ENCODE peak calls at places on chromosomes 2 and 18, in ten cellular contexts. Q is dorsolateral prefrontal cortex, N is cardiac fibroblast, Y is astrocyte of the spinal cord, P is bronchial epithelial cell, V is esophagus squamous epithelium, B is fibroblast of mammary gland, C is AG04450, O is Peyer's patch, U is mammary epithelial cell. T is an unnamed sample.

GRCh38 chr2:164542584-164543021 is 78.7 kb downstream of the GRB14 start:
- DNase-seq in Q (no peak), N (peak), Y (peak), P (peak), V (no peak), B (peak), C (no peak), O (no peak), U (peak), T (peak)

GRCh38 chr2:119397196-119397595 is 30.4 kb downstream of the DBI start:
- DNase-seq in Q (no peak), N (no peak), Y (no peak), P (no peak), V (no peak), B (no peak), C (no peak), O (no peak), U (no peak), T (no peak)

GRCh38 chr2:147925886-147926285 is 81.1 kb downstream of the ACVR2A start:
- DNase-seq in Q (no peak), N (peak), Y (no peak), P (no peak), V (no peak), B (peak), C (no peak), O (no peak), U (no peak), T (peak)

GRCh38 chr18:70454705-70455322 is 166.0 kb downstream of the SOCS6 start:
- DNase-seq in Q (no peak), N (peak), Y (peak), P (peak), V (no peak), B (peak), C (peak), O (no peak), U (peak), T (peak)

GRCh38 chr18:59200787-59201186 is 19.2 kb upstream of the GRP start:
- DNase-seq in Q (no peak), N (no peak), Y (no peak), P (no peak), V (no peak), B (no peak), C (no peak), O (no peak), U (peak), T (no peak)

GRCh38 chr2:199955007-199955338 is 318 bp downstream of the TYW5 start:
- DNase-seq in Q (no peak), N (no peak), Y (no peak), P (no peak), V (no peak), B (no peak), C (no peak), O (no peak), U (no peak), T (peak)

GRCh38 chr2:170019060-170019805 is 158.7 kb upstream of the MYO3B start:
- DNase-seq in Q (no peak), N (no peak), Y (no peak), P (no peak), V (no peak), B (no peak), C (no peak), O (no peak), U (no peak), T (no peak)

GRCh38 chr2:28687640-28688039 is 64.0 kb upstream of the PPP1CB start:
- DNase-seq in Q (no peak), N (no peak), Y (no peak), P (no peak), V (no peak), B (no peak), C (no peak), O (no peak), U (peak), T (no peak)

GRCh38 chr2:66430906-66431619 is 3.9 kb upstream of the MEIS1 start:
- DNase-seq in Q (no peak), N (no peak), Y (no peak), P (no peak), V (no peak), B (no peak), C (no peak), O (no peak), U (no peak), T (no peak)

GRCh38 chr2:11853197-11853588 is 106.8 kb downstream of the LPIN1 start:
- DNase-seq in Q (no peak), N (no peak), Y (no peak), P (no peak), V (no peak), B (no peak), C (no peak), O (no peak), U (no peak), T (no peak)

GRCh38 chr2:128638741-128639477 is 320.2 kb upstream of the HS6ST1 start:
- DNase-seq in Q (no peak), N (no peak), Y (peak), P (no peak), V (no peak), B (no peak), C (no peak), O (no peak), U (no peak), T (no peak)

GRCh38 chr2:217922101-217923006 is 80.4 kb downstream of the TNS1 start:
- DNase-seq in Q (no peak), N (peak), Y (no peak), P (no peak), V (no peak), B (no peak), C (no peak), O (no peak), U (no peak), T (peak)

GRCh38 chr2:20005067-20005627 is 7.3 kb downstream of the MATN3 start:
- DNase-seq in Q (no peak), N (no peak), Y (no peak), P (no peak), V (no peak), B (no peak), C (no peak), O (no peak), U (no peak), T (no peak)

GRCh38 chr2:191166111-191166755 is 15.4 kb upstream of the STAT4 start:
- DNase-seq in Q (no peak), N (peak), Y (peak), P (peak), V (no peak), B (peak), C (peak), O (no peak), U (peak), T (peak)

DNA sequence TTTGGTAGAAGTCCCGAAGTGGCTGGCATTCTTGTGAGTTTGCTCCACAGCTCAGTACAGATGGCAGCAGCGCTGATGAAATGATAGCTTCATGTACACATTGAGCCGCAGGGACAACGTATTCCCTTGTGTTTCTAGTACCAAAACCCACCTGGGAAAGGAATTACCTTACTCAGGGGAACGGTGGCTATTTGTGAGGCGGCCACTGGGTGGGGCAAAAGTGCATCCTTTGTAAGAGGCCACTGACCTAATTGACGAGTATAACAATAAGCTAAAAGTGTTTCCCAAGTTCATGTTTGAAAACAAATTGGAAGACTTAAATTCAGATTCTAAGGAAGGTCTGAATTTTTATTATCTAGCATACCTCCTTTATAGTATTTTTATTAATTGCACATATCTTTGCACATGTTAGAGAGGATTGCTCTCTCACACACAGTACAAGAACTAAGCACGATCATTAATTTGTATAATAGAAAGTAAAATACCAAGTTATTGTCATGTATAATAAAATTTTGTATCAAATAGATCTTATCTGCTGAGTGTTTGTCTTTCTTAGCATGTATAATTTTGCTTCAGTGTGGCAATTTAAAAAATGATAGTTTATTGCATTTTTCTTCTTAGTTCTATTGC is 25.3 kb upstream of the CDH7 start:
- DNase-seq in Q (peak), N (no peak), Y (no peak), P (peak), V (no peak), B (no peak), C (no peak), O (peak), U (no peak), T (no peak)
- TF ChIP-seq CTCF in Q (peak), N (no peak), Y (peak), P (peak), V (no peak), B (no peak), C (no peak), O (peak), U (peak), T (no peak)

GRCh38 chr2:237486334-237486818 is 675 bp upstream of the MLPH start:
- DNase-seq in Q (no peak), N (peak), Y (peak), P (no peak), V (no peak), B (peak), C (no peak), O (no peak), U (no peak), T (no peak)
- H3K4me3 ChIP-seq in Q (peak), N (peak), Y (peak), P (peak), V (peak), B (peak), C (peak), O (no peak), U (peak), T (peak)

GRCh38 chr2:61900246-61900645 is 5.2 kb upstream of the COMMD1 start:
- DNase-seq in Q (no peak), N (no peak), Y (no peak), P (no peak), V (no peak), B (no peak), C (no peak), O (no peak), U (no peak), T (no peak)

GRCh38 chr2:61898810-61899209 is 6.7 kb upstream of the COMMD1 start:
- DNase-seq in Q (no peak), N (peak), Y (peak), P (peak), V (no peak), B (peak), C (no peak), O (no peak), U (no peak), T (peak)
- TF ChIP-seq CTCF in Q (peak), N (peak), Y (peak), P (peak), V (peak), B (peak), C (peak), O (no peak), U (peak), T (peak)

DNA sequence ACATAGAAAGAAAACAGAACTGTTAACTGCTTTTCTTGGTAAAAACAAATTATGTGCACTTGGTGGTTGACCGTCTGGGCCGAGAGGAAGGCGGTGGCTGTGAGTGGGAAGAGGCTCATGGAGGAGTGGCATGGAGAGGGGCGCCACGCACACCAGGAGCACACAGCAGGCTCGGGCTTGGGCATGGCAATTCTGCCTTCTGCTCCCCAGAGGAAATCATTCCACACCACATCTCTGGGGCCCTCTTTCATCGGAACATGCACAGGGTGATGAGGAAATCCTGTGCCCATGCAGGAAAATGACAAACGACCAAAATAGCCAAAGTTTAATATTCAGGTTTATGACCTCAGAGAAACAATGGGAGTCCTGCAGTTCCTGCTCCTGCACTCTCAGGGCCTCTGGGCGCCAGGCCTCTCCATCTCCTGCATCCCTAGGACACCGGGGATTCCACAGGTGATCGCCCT is 26.4 kb downstream of the WDFY1 start:
- DNase-seq in Q (no peak), N (no peak), Y (no peak), P (no peak), V (no peak), B (no peak), C (no peak), O (no peak), U (no peak), T (no peak)
- H3K4me3 ChIP-seq in Q (no peak), N (no peak), Y (no peak), P (no peak), V (no peak), B (no peak), C (no peak), O (no peak), U (no peak), T (no peak)

DNA sequence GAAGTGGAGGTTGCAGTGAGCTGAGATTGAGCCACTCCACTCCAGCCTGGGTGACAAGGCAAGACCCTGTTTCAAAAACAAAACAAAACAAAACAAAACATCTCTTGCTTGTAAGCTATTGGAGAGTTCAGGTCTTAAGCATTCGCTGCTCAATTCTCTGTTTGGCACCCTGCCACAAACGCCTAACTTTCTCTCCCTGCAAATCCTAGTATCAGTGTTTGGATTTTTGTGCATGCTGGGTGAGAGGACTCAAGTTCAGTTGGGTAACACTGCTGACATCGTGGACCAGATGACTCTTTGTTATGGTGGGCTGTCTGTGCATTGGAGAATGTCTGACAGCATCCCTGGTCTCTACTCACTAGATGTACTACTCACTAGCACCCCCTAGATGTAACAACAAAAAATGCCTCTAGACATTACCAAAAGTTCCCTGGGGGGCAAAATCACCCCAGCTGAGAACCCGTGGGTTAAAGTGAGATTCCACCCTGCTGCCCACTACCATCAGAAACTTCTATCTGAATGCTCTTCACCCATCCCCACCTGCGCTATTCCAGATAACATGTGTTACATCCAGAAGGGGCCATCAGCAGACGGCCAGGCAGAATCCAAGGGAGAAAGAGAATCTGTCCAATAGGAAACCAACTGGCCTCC is 50.9 kb downstream of the CACNB4 start:
- DNase-seq in Q (no peak), N (no peak), Y (no peak), P (no peak), V (no peak), B (peak), C (no peak), O (no peak), U (no peak), T (no peak)
- TF ChIP-seq CTCF in Q (no peak), N (peak), Y (peak), P (peak), V (no peak), B (peak), C (peak), O (no peak), U (peak), T (peak)

DNA sequence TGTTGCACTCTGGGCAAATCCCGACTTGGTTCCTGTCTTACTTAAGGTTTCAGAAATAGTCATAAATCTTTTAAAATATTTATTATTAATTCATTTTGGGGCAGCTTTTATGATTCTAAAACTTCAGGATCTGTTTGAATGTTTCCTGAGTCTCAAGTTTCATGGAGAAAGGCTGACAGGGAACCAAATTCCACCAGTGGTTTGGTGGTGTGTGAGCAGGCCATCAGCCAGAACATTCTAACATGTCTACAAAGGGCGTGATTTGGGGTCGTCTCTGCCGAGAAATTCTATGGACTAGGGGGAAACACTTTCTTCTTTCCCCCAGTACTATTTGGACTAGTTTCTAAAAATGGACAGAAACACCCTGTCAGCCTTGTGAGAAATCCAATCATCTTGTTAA is 366.4 kb downstream of the ZNF521 start:
- DNase-seq in Q (no peak), N (no peak), Y (peak), P (no peak), V (no peak), B (no peak), C (no peak), O (no peak), U (no peak), T (no peak)
- H3K4me3 ChIP-seq in Q (no peak), N (no peak), Y (no peak), P (no peak), V (no peak), B (no peak), C (no peak), O (no peak), U (no peak), T (no peak)

GRCh38 chr2:238847841-238848565 is at the start of gene TWIST2:
- DNase-seq in Q (no peak), N (peak), Y (peak), P (peak), V (no peak), B (peak), C (peak), O (peak), U (peak), T (peak)
- TF ChIP-seq CTCF in Q (no peak), N (peak), Y (peak), P (no peak), V (no peak), B (no peak), C (peak), O (no peak), U (no peak), T (peak)

T was measured in fibroblast of pulmonary artery.